ENCODE peak calls at places on chromosomes 6 and 20, in nine cellular contexts. One of them, this sample, is unnamed.

GRCh38 chr20:62243906-62244515 is 5.7 kb downstream of the OSBPL2 start:
- DNase-seq in IMR-90: no peak
- DNase-seq in cardiac muscle cell: no peak
- DNase-seq in fibroblast of the aortic adventitia: no peak
- DNase-seq in NB4: no peak
- DNase-seq in AG04449: no peak
- DNase-seq in uterus: no peak
- DNase-seq in foreskin fibroblast: no peak
- DNase-seq in fibroblast of lung: no peak
- DNase-seq in this sample: no peak

GRCh38 chr6:46380152-46380807 is 111.0 kb downstream of the RCAN2 start:
- DNase-seq in fibroblast of lung: no peak
- DNase-seq in AG04449: no peak
- DNase-seq in foreskin fibroblast: no peak
- DNase-seq in fibroblast of the aortic adventitia: no peak
- DNase-seq in cardiac muscle cell: no peak
- DNase-seq in IMR-90: no peak
- DNase-seq in NB4: no peak
- DNase-seq in uterus: no peak
- DNase-seq in this sample: no peak

GRCh38 chr6:39881851-39882566 is 52.3 kb downstream of the MOCS1 start:
- DNase-seq in uterus: no peak
- DNase-seq in foreskin fibroblast: peak; percentile 82
- DNase-seq in AG04449: peak; percentile 89
- DNase-seq in fibroblast of lung: peak; percentile 83
- DNase-seq in NB4: no peak
- DNase-seq in fibroblast of the aortic adventitia: peak; percentile 96
- DNase-seq in IMR-90: peak; percentile 88
- DNase-seq in cardiac muscle cell: no peak
- DNase-seq in this sample: no peak

GRCh38 chr6:105226598-105227291 is 46.9 kb upstream of the POPDC3 start:
- DNase-seq in fibroblast of lung: no peak
- DNase-seq in IMR-90: peak; percentile 39
- DNase-seq in NB4: no peak
- DNase-seq in uterus: no peak
- DNase-seq in fibroblast of the aortic adventitia: peak; percentile 81
- DNase-seq in cardiac muscle cell: peak; percentile 95
- DNase-seq in foreskin fibroblast: peak; percentile 76
- DNase-seq in AG04449: no peak
- DNase-seq in this sample: no peak

GRCh38 chr20:43972051-43972450 is 57.4 kb downstream of the TOX2 start:
- DNase-seq in uterus: no peak
- DNase-seq in NB4: no peak
- DNase-seq in foreskin fibroblast: no peak
- DNase-seq in AG04449: no peak
- DNase-seq in fibroblast of the aortic adventitia: no peak
- DNase-seq in cardiac muscle cell: no peak
- DNase-seq in IMR-90: no peak
- DNase-seq in fibroblast of lung: no peak
- DNase-seq in this sample: no peak

GRCh38 chr6:11146117-11146826 is 34.7 kb upstream of the ERVFRD-1 start:
- DNase-seq in fibroblast of lung: no peak
- DNase-seq in IMR-90: no peak
- DNase-seq in fibroblast of the aortic adventitia: no peak
- DNase-seq in AG04449: no peak
- DNase-seq in foreskin fibroblast: no peak
- DNase-seq in NB4: no peak
- DNase-seq in uterus: no peak
- DNase-seq in cardiac muscle cell: peak; percentile 37
- DNase-seq in this sample: no peak

GRCh38 chr20:58874469-58874868 is 22.0 kb downstream of the GNAS start:
- DNase-seq in AG04449: no peak
- DNase-seq in fibroblast of lung: no peak
- DNase-seq in uterus: no peak
- DNase-seq in foreskin fibroblast: no peak
- DNase-seq in cardiac muscle cell: no peak
- DNase-seq in fibroblast of the aortic adventitia: no peak
- DNase-seq in IMR-90: no peak
- DNase-seq in NB4: no peak
- DNase-seq in this sample: no peak

GRCh38 chr20:63106108-63106764 is 99.5 kb upstream of the BHLHE23 start:
- DNase-seq in fibroblast of the aortic adventitia: peak; percentile 35
- DNase-seq in uterus: peak; percentile 37
- DNase-seq in fibroblast of lung: peak; percentile 31
- DNase-seq in NB4: no peak
- DNase-seq in AG04449: no peak
- DNase-seq in foreskin fibroblast: peak; percentile 21
- DNase-seq in cardiac muscle cell: no peak
- DNase-seq in IMR-90: peak; percentile 4
- DNase-seq in this sample: no peak

GRCh38 chr6:146814148-146814750 is 215.5 kb downstream of the ADGB start:
- DNase-seq in IMR-90: peak; percentile 40
- DNase-seq in NB4: no peak
- DNase-seq in fibroblast of lung: peak; percentile 19
- DNase-seq in uterus: no peak
- DNase-seq in cardiac muscle cell: no peak
- DNase-seq in fibroblast of the aortic adventitia: no peak
- DNase-seq in foreskin fibroblast: no peak
- DNase-seq in AG04449: no peak
- DNase-seq in this sample: no peak

GRCh38 chr20:61317966-61318520 is 66.0 kb downstream of the CDH4 start:
- DNase-seq in fibroblast of lung: no peak
- DNase-seq in foreskin fibroblast: peak; percentile 38
- DNase-seq in IMR-90: no peak
- DNase-seq in uterus: no peak
- DNase-seq in cardiac muscle cell: no peak
- DNase-seq in fibroblast of the aortic adventitia: no peak
- DNase-seq in NB4: no peak
- DNase-seq in AG04449: no peak
- DNase-seq in this sample: no peak

GRCh38 chr6:167392631-167393301 is 67.9 kb downstream of the TTLL2 start:
- DNase-seq in IMR-90: no peak
- DNase-seq in cardiac muscle cell: no peak
- DNase-seq in foreskin fibroblast: no peak
- DNase-seq in fibroblast of lung: no peak
- DNase-seq in uterus: no peak
- DNase-seq in fibroblast of the aortic adventitia: no peak
- DNase-seq in NB4: no peak
- DNase-seq in AG04449: no peak
- DNase-seq in this sample: no peak

GRCh38 chr6:39411465-39411864 is 89.0 kb upstream of the KCNK16 start:
- DNase-seq in NB4: no peak
- DNase-seq in IMR-90: peak; percentile 28
- DNase-seq in fibroblast of lung: no peak
- DNase-seq in cardiac muscle cell: no peak
- DNase-seq in fibroblast of the aortic adventitia: peak; percentile 30
- DNase-seq in foreskin fibroblast: peak; percentile 78
- DNase-seq in uterus: no peak
- DNase-seq in AG04449: no peak
- DNase-seq in this sample: no peak

GRCh38 chr6:25608562-25609174 is 43.3 kb upstream of the SCGN start:
- DNase-seq in fibroblast of the aortic adventitia: no peak
- DNase-seq in cardiac muscle cell: no peak
- DNase-seq in NB4: no peak
- DNase-seq in fibroblast of lung: no peak
- DNase-seq in IMR-90: no peak
- DNase-seq in foreskin fibroblast: no peak
- DNase-seq in uterus: no peak
- DNase-seq in AG04449: no peak
- DNase-seq in this sample: no peak

GRCh38 chr20:39190666-39191570 is 228.8 kb downstream of the DHX35 start:
- DNase-seq in AG04449: peak; percentile 10
- DNase-seq in uterus: no peak
- DNase-seq in IMR-90: peak; percentile 44
- DNase-seq in foreskin fibroblast: peak; percentile 36
- DNase-seq in cardiac muscle cell: no peak
- DNase-seq in fibroblast of the aortic adventitia: peak; percentile 4
- DNase-seq in NB4: peak; percentile 8
- DNase-seq in fibroblast of lung: no peak
- DNase-seq in this sample: no peak

GRCh38 chr6:145733770-145734169 is 1.6 kb downstream of the EPM2A start:
- DNase-seq in AG04449: no peak
- DNase-seq in cardiac muscle cell: no peak
- DNase-seq in IMR-90: peak; percentile 2
- DNase-seq in foreskin fibroblast: peak; percentile 4
- DNase-seq in uterus: no peak
- DNase-seq in fibroblast of lung: no peak
- DNase-seq in NB4: peak; percentile 55
- DNase-seq in fibroblast of the aortic adventitia: no peak
- DNase-seq in this sample: no peak

GRCh38 chr20:62716941-62717310 is 8.3 kb downstream of the NTSR1 start:
- DNase-seq in cardiac muscle cell: no peak
- DNase-seq in uterus: no peak
- DNase-seq in NB4: no peak
- DNase-seq in foreskin fibroblast: no peak
- DNase-seq in fibroblast of lung: no peak
- DNase-seq in AG04449: no peak
- DNase-seq in IMR-90: no peak
- DNase-seq in fibroblast of the aortic adventitia: no peak
- DNase-seq in this sample: no peak

GRCh38 chr6:86423571-86423970 is 513.8 kb upstream of the HTR1E start:
- DNase-seq in foreskin fibroblast: no peak
- DNase-seq in NB4: no peak
- DNase-seq in fibroblast of lung: no peak
- DNase-seq in cardiac muscle cell: no peak
- DNase-seq in uterus: no peak
- DNase-seq in AG04449: no peak
- DNase-seq in fibroblast of the aortic adventitia: no peak
- DNase-seq in IMR-90: no peak
- DNase-seq in this sample: no peak

GRCh38 chr6:144129469-144129868 is 20.8 kb upstream of the STX11 start:
- DNase-seq in IMR-90: no peak
- DNase-seq in foreskin fibroblast: no peak
- DNase-seq in fibroblast of the aortic adventitia: no peak
- DNase-seq in fibroblast of lung: no peak
- DNase-seq in uterus: no peak
- DNase-seq in cardiac muscle cell: no peak
- DNase-seq in NB4: no peak
- DNase-seq in AG04449: no peak
- DNase-seq in this sample: no peak
- TF ChIP-seq CTCF in IMR-90: no peak
- TF ChIP-seq CTCF in foreskin fibroblast: no peak
- TF ChIP-seq CTCF in fibroblast of the aortic adventitia: no peak
- TF ChIP-seq CTCF in fibroblast of lung: no peak
- TF ChIP-seq CTCF in uterus: no peak
- TF ChIP-seq CTCF in cardiac muscle cell: no peak
- TF ChIP-seq CTCF in NB4: no peak
- TF ChIP-seq CTCF in AG04449: no peak
- TF ChIP-seq CTCF in this sample: no peak

GRCh38 chr6:170280689-170281045 is 10.2 kb downstream of the DLL1 start:
- DNase-seq in IMR-90: no peak
- DNase-seq in NB4: no peak
- DNase-seq in AG04449: no peak
- DNase-seq in foreskin fibroblast: no peak
- DNase-seq in cardiac muscle cell: no peak
- DNase-seq in fibroblast of lung: peak; percentile 5
- DNase-seq in uterus: no peak
- DNase-seq in fibroblast of the aortic adventitia: no peak
- DNase-seq in this sample: no peak
- H3K4me3 ChIP-seq in IMR-90: peak overlapping the region; percentile 19
- H3K4me3 ChIP-seq in NB4: peak overlapping the region; percentile 77
- H3K4me3 ChIP-seq in AG04449: peak overlapping the region; percentile 44
- H3K4me3 ChIP-seq in foreskin fibroblast: peak overlapping the region; percentile 29
- H3K4me3 ChIP-seq in cardiac muscle cell: no peak overlapping the region
- H3K4me3 ChIP-seq in fibroblast of lung: peak overlapping the region; percentile 11
- H3K4me3 ChIP-seq in uterus: peak overlapping the region; percentile 18
- H3K4me3 ChIP-seq in fibroblast of the aortic adventitia: peak overlapping the region; percentile 56
- H3K4me3 ChIP-seq in this sample: peak overlapping the region; percentile 17

GRCh38 chr6:63290507-63291049 is 29.2 kb downstream of the LGSN start:
- DNase-seq in fibroblast of the aortic adventitia: no peak
- DNase-seq in uterus: no peak
- DNase-seq in NB4: no peak
- DNase-seq in AG04449: no peak
- DNase-seq in fibroblast of lung: no peak
- DNase-seq in cardiac muscle cell: no peak
- DNase-seq in foreskin fibroblast: no peak
- DNase-seq in IMR-90: no peak
- DNase-seq in this sample: no peak

GRCh38 chr6:63299667-63300066 is 20.1 kb downstream of the LGSN start:
- DNase-seq in AG04449: no peak
- DNase-seq in NB4: no peak
- DNase-seq in IMR-90: no peak
- DNase-seq in fibroblast of lung: no peak
- DNase-seq in foreskin fibroblast: no peak
- DNase-seq in fibroblast of the aortic adventitia: no peak
- DNase-seq in cardiac muscle cell: no peak
- DNase-seq in uterus: no peak
- DNase-seq in this sample: no peak

DNA sequence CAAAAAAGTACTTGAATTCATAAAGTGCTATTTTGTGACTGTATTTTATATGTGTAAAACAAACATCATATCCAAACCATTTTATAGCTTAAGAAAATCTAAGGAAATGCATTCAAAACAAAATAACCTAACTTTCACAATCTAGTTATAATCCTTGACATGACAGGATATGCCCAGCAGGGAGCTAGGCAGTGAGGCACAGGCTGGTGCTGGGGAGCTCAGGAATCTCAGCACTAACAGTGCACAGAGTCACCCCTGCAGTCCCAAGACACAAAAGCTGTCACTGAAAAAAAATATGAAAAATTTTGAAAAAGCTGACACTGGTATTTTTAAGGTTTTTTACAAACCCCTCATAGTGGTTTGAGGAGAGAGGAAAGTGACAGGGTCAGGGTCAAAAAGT is 24.2 kb downstream of the LGSN start:
- DNase-seq in uterus: no peak
- DNase-seq in IMR-90: no peak
- DNase-seq in AG04449: no peak
- DNase-seq in fibroblast of the aortic adventitia: no peak
- DNase-seq in NB4: no peak
- DNase-seq in fibroblast of lung: no peak
- DNase-seq in cardiac muscle cell: no peak
- DNase-seq in foreskin fibroblast: no peak
- DNase-seq in this sample: no peak
- TF ChIP-seq CTCF in uterus: no peak
- TF ChIP-seq CTCF in IMR-90: no peak
- TF ChIP-seq CTCF in AG04449: no peak
- TF ChIP-seq CTCF in fibroblast of the aortic adventitia: no peak
- TF ChIP-seq CTCF in NB4: no peak
- TF ChIP-seq CTCF in fibroblast of lung: no peak
- TF ChIP-seq CTCF in cardiac muscle cell: no peak
- TF ChIP-seq CTCF in foreskin fibroblast: no peak
- TF ChIP-seq CTCF in this sample: no peak

GRCh38 chr6:44254957-44255808 is 2.1 kb downstream of the SLC35B2 start:
- DNase-seq in foreskin fibroblast: peak; percentile 50
- DNase-seq in IMR-90: no peak
- DNase-seq in fibroblast of lung: no peak
- DNase-seq in NB4: peak; percentile 47
- DNase-seq in uterus: no peak
- DNase-seq in fibroblast of the aortic adventitia: no peak
- DNase-seq in cardiac muscle cell: no peak
- DNase-seq in AG04449: no peak
- DNase-seq in this sample: no peak
- H3K4me3 ChIP-seq in foreskin fibroblast: no peak overlapping the region
- H3K4me3 ChIP-seq in IMR-90: no peak overlapping the region
- H3K4me3 ChIP-seq in fibroblast of lung: no peak overlapping the region
- H3K4me3 ChIP-seq in NB4: peak overlapping the region; percentile 83
- H3K4me3 ChIP-seq in uterus: no peak overlapping the region
- H3K4me3 ChIP-seq in fibroblast of the aortic adventitia: peak overlapping the region; percentile 13
- H3K4me3 ChIP-seq in cardiac muscle cell: no peak overlapping the region
- H3K4me3 ChIP-seq in AG04449: peak overlapping the region; percentile 20
- H3K4me3 ChIP-seq in this sample: no peak overlapping the region

GRCh38 chr6:52672422-52673025 is 1.6 kb downstream of the TMEM14A start:
- DNase-seq in IMR-90: peak; percentile 45
- DNase-seq in fibroblast of lung: no peak
- DNase-seq in NB4: no peak
- DNase-seq in cardiac muscle cell: no peak
- DNase-seq in uterus: no peak
- DNase-seq in AG04449: no peak
- DNase-seq in fibroblast of the aortic adventitia: no peak
- DNase-seq in foreskin fibroblast: peak; percentile 53
- DNase-seq in this sample: no peak
- TF ChIP-seq CTCF in IMR-90: no peak
- TF ChIP-seq CTCF in fibroblast of lung: no peak
- TF ChIP-seq CTCF in NB4: no peak
- TF ChIP-seq CTCF in cardiac muscle cell: no peak
- TF ChIP-seq CTCF in uterus: no peak
- TF ChIP-seq CTCF in AG04449: no peak
- TF ChIP-seq CTCF in fibroblast of the aortic adventitia: no peak
- TF ChIP-seq CTCF in foreskin fibroblast: no peak
- TF ChIP-seq CTCF in this sample: no peak

This sample was measured in BJ.